ENCODE peak calls at places on chromosomes 13 and 19, in seven cellular contexts. O is activated effector memory CD4-positive, alpha-beta T cell treated with Interleukin-2 at 50 U/mL for 16 hours; I is lower leg skin; X is activated T-cell treated with anti-CD3 and anti-CD28 coated beads for 1 hour; W is heart left ventricle; G is Ammon's horn; K is stimulated activated CD4-positive, alpha-beta T cell treated with anti-CD3 and anti-CD28 coated beads, Interleukin-4, amount 100 ng/mL, for 1 hour. D is an unnamed sample.

GRCh38 chr19:45511074-45511473 is 3.8 kb downstream of the VASP start:
- DNase-seq in G (no peak), K (no peak), O (no peak), X (no peak), W (no peak), I (no peak), D (no peak)

GRCh38 chr13:59700281-59700680 is 463.4 kb downstream of the DIAPH3 start:
- DNase-seq in W (no peak), I (no peak), K (no peak), X (no peak), G (no peak), O (no peak), D (no peak)

GRCh38 chr19:35348909-35349611 is 1.4 kb downstream of the FFAR1 start:
- DNase-seq in W (no peak), K (no peak), G (no peak), O (no peak), I (peak), X (no peak), D (no peak)

GRCh38 chr13:37457594-37457993 is 141.0 kb downstream of the POSTN start:
- DNase-seq in O (no peak), W (no peak), I (no peak), K (no peak), G (no peak), X (no peak), D (no peak)

GRCh38 chr19:47707135-47707925 is 5.9 kb upstream of the EHD2 start:
- DNase-seq in W (peak), K (peak), X (peak), O (peak), I (peak), G (peak), D (peak)

GRCh38 chr13:50531917-50532899 is 311.3 kb downstream of the DLEU7 start:
- DNase-seq in G (peak), I (no peak), K (no peak), O (no peak), W (no peak), X (no peak), D (no peak)

GRCh38 chr13:38630780-38631179 is 56.1 kb upstream of the FREM2 start:
- DNase-seq in O (no peak), G (no peak), X (no peak), K (no peak), W (no peak), I (no peak), D (no peak)

GRCh38 chr19:30029721-30030510 is 87.9 kb downstream of the URI1 start:
- DNase-seq in W (no peak), O (no peak), G (no peak), K (no peak), I (no peak), X (no peak), D (no peak)

GRCh38 chr19:2289714-2290435 is 7.9 kb upstream of the PEAK3 start:
- DNase-seq in G (no peak), X (peak), K (peak), I (no peak), W (no peak), O (peak), D (no peak)

GRCh38 chr19:12793290-12794195 is 2.3 kb downstream of the JUNB start:
- DNase-seq in W (peak), X (peak), O (peak), I (peak), K (peak), G (peak), D (peak)

GRCh38 chr13:40653558-40654318 is 12.7 kb downstream of the FOXO1 start:
- DNase-seq in X (no peak), G (no peak), O (no peak), K (no peak), W (no peak), I (no peak), D (no peak)

GRCh38 chr13:37495046-37495445 is 103.5 kb downstream of the POSTN start:
- DNase-seq in W (no peak), I (no peak), K (no peak), O (no peak), G (no peak), X (no peak), D (no peak)

GRCh38 chr19:56917998-56918397 is 77.5 kb upstream of the PEG3 start:
- DNase-seq in W (no peak), I (no peak), K (no peak), G (peak), X (no peak), O (no peak), D (no peak)

GRCh38 chr13:50654341-50654740 is 189.2 kb downstream of the DLEU7 start:
- DNase-seq in K (no peak), W (no peak), O (no peak), G (no peak), X (no peak), I (no peak), D (no peak)

GRCh38 chr13:29707876-29708543 is 112.5 kb upstream of the SLC7A1 start:
- DNase-seq in O (peak), I (no peak), W (peak), G (no peak), X (peak), K (peak), D (no peak)

GRCh38 chr13:114142640-114143490 is 10.4 kb upstream of the RASA3 start:
- DNase-seq in K (peak), G (no peak), O (peak), W (no peak), X (peak), I (no peak), D (peak)

GRCh38 chr13:111280666-111281577 is 39.5 kb upstream of the TEX29 start:
- DNase-seq in I (no peak), G (no peak), O (no peak), K (no peak), W (no peak), X (no peak), D (no peak)

GRCh38 chr19:8352134-8352827 is 9.2 kb upstream of the KANK3 start:
- DNase-seq in I (no peak), W (no peak), G (no peak), O (no peak), X (no peak), K (no peak), D (no peak)

GRCh38 chr19:46824887-46825730 is 25.5 kb downstream of the AP2S1 start:
- DNase-seq in X (no peak), O (no peak), G (peak), K (no peak), I (no peak), W (no peak), D (no peak)

GRCh38 chr19:1252221-1252817 is 3.9 kb downstream of the MIDN start:
- DNase-seq in G (peak), O (peak), K (peak), W (peak), X (peak), I (peak), D (peak)

GRCh38 chr13:28385362-28385761 is 109.6 kb downstream of the FLT1 start:
- DNase-seq in X (no peak), I (no peak), W (no peak), K (no peak), O (no peak), G (no peak), D (no peak)

GRCh38 chr13:22744688-22745452 is 435.9 kb upstream of the SGCG start:
- DNase-seq in X (no peak), I (no peak), W (no peak), K (no peak), O (no peak), G (no peak), D (no peak)

GRCh38 chr13:82766732-82767321 is 1115.4 kb downstream of the SLITRK1 start:
- DNase-seq in I (no peak), K (no peak), W (no peak), O (no peak), G (no peak), X (no peak), D (no peak)

GRCh38 chr13:27186295-27186694 is 14.7 kb upstream of the USP12 start:
- DNase-seq in O (no peak), W (no peak), X (no peak), G (no peak), I (no peak), K (no peak), D (no peak)